ENCODE peak calls at places on chromosomes 16 and 17, in seven cellular contexts. I is T-helper 17 cell, T is hepatocyte, Y is cardiac fibroblast, N is epithelial cell of prostate, E is NCI-H345, Q is HCT116. J is an unnamed sample.

GRCh38 chr16:2520784-2521577 is 810 bp downstream of the AMDHD2 start:
- DNase-seq in Q (no peak), T (peak), N (no peak), I (peak), E (no peak), Y (no peak), J (peak)

GRCh38 chr16:87791295-87792204 is 25.8 kb upstream of the KLHDC4 start:
- DNase-seq in E (no peak), N (no peak), I (no peak), Q (no peak), Y (no peak), T (no peak), J (no peak)

GRCh38 chr17:62968445-62968923 is 2.4 kb downstream of the TANC2 start:
- DNase-seq in T (peak), N (peak), I (no peak), E (peak), Q (peak), Y (peak), J (peak)

GRCh38 chr17:18176152-18176551 is 7.5 kb upstream of the ALKBH5 start:
- DNase-seq in N (no peak), I (no peak), Y (no peak), T (no peak), Q (no peak), E (no peak), J (no peak)

GRCh38 chr16:71626018-71626857 is at the start of gene MARVELD3:
- DNase-seq in Y (no peak), N (no peak), Q (peak), E (peak), I (no peak), T (peak), J (no peak)

GRCh38 chr17:65389956-65390355 is 171.5 kb downstream of the AXIN2 start:
- DNase-seq in Y (peak), N (no peak), Q (peak), T (no peak), I (no peak), E (no peak), J (no peak)

GRCh38 chr17:76094046-76094445 is 9.5 kb downstream of the EXOC7 start:
- DNase-seq in T (no peak), I (no peak), Y (no peak), E (no peak), Q (no peak), N (no peak), J (no peak)

GRCh38 chr17:27244481-27245223 is 49.3 kb upstream of the WSB1 start:
- DNase-seq in E (no peak), I (no peak), N (peak), Y (peak), T (peak), Q (no peak), J (no peak)

GRCh38 chr17:43315369-43315768 is 81.6 kb upstream of the RNU2-1 start:
- DNase-seq in E (no peak), Y (no peak), Q (no peak), N (no peak), T (no peak), I (no peak), J (no peak)

J was measured in central memory CD4-positive, alpha-beta T cell.